ENCODE peak calls at places on chromosomes 11 and 22, in eight cellular contexts. W is activated T-cell treated with anti-CD3 and anti-CD28 coated beads for 1 hour, D is cerebellum, K is Caki2, R is left colon, E is PC-9, S is A549, G is islet precursor cell. N is an unnamed sample.

GRCh38 chr11:396511-396947 is 2.5 kb downstream of the PKP3 start:
- DNase-seq in W (no peak), D (peak; percentile 20), K (peak; percentile 29), R (no peak), E (no peak), S (peak; percentile 78), G (no peak), N (no peak)

GRCh38 chr22:43481528-43482309 is 69.9 kb downstream of the MPPED1 start:
- DNase-seq in W (no peak), D (peak; percentile 13), K (no peak), R (no peak), E (no peak), S (no peak), G (no peak), N (peak; percentile 15)

GRCh38 chr22:24005201-24005600 is at the start of gene GSTT4:
- DNase-seq in W (no peak), D (peak; percentile 57), K (no peak), R (no peak), E (no peak), S (no peak), G (no peak), N (no peak)

GRCh38 chr22:46479046-46479445 is 58.4 kb downstream of the CELSR1 start:
- DNase-seq in W (no peak), D (no peak), K (no peak), R (no peak), E (no peak), S (peak; percentile 20), G (peak; percentile 68), N (no peak)

GRCh38 chr11:86923993-86924766 is 31.0 kb downstream of the FZD4 start:
- DNase-seq in W (no peak), D (no peak), K (peak; percentile 89), R (no peak), E (no peak), S (no peak), G (peak; percentile 87), N (no peak)

GRCh38 chr11:12845739-12846358 is 163.3 kb upstream of the RASSF10 start:
- DNase-seq in W (no peak), D (no peak), K (no peak), R (peak; percentile 60), E (no peak), S (peak; percentile 29), G (peak; percentile 86), N (no peak)

GRCh38 chr11:130400793-130401483 is 27.5 kb downstream of the ADAMTS8 start:
- DNase-seq in W (no peak), D (no peak), K (no peak), R (no peak), E (no peak), S (no peak), G (no peak), N (no peak)

GRCh38 chr11:126564588-126564987 is 209.1 kb downstream of the ST3GAL4 start:
- DNase-seq in W (no peak), D (no peak), K (no peak), R (no peak), E (no peak), S (no peak), G (peak; percentile 85), N (no peak)

GRCh38 chr11:125777309-125777708 is 1.3 kb downstream of the PATE2 start:
- DNase-seq in W (no peak), D (no peak), K (no peak), R (no peak), E (no peak), S (no peak), G (no peak), N (no peak)

GRCh38 chr22:47164514-47165337 is 402.3 kb downstream of the TBC1D22A start:
- DNase-seq in W (no peak), D (no peak), K (no peak), R (peak; percentile 0), E (no peak), S (no peak), G (peak; percentile 49), N (no peak)